ENCODE peak calls at places on chromosome 1, in six cellular contexts. K is A549, R is IMR-90, F is K562, S is GM12878, B is HepG2. V is an unnamed sample.

GRCh38 chr1:64948905-64949833 is 17.2 kb downstream of the JAK1 start:
- DNase-seq in F (no peak), B (no peak), K (no peak), R (no peak), S (no peak), V (no peak)

GRCh38 chr1:199867601-199868000 is 159.9 kb upstream of the NR5A2 start:
- DNase-seq in F (no peak), B (no peak), R (peak; percentile 23), K (no peak), S (no peak), V (no peak)

GRCh38 chr1:168288311-168289052 is 7.8 kb downstream of the TBX19 start:
- DNase-seq in F (no peak), B (no peak), R (peak; percentile 65), S (no peak), K (no peak), V (no peak)

GRCh38 chr1:229342902-229343587 is at the start of gene CCSAP:
- DNase-seq in R (peak; percentile 38), F (peak; percentile 76), B (peak; percentile 19), S (no peak), K (peak; percentile 49), V (peak; percentile 62)

GRCh38 chr1:22290611-22291010 is 147.7 kb upstream of the WNT4 start:
- DNase-seq in F (no peak), R (no peak), B (no peak), S (no peak), K (no peak), V (no peak)

GRCh38 chr1:57550092-57550491 is 126.2 kb upstream of the DAB1 start:
- DNase-seq in R (no peak), S (no peak), K (no peak), B (no peak), F (no peak), V (no peak)

GRCh38 chr1:219587817-219588561 is 24.9 kb downstream of the ZC3H11B start:
- DNase-seq in B (no peak), S (no peak), R (peak; percentile 71), F (no peak), K (no peak), V (no peak)

GRCh38 chr1:19668893-19669292 is 4.2 kb downstream of the HTR6 start:
- DNase-seq in F (no peak), R (no peak), S (no peak), B (no peak), K (no peak), V (no peak)

GRCh38 chr1:1081311-1082238 is 7.5 kb upstream of the RNF223 start:
- DNase-seq in S (no peak), F (no peak), B (no peak), R (no peak), K (no peak), V (no peak)

GRCh38 chr1:41735587-41736290 is 183.0 kb downstream of the HIVEP3 start:
- DNase-seq in S (no peak), B (no peak), K (no peak), F (no peak), R (no peak), V (no peak)

GRCh38 chr1:9275161-9275560 is 17.5 kb upstream of the SPSB1 start:
- DNase-seq in B (no peak), R (peak; percentile 33), F (no peak), S (no peak), K (no peak), V (no peak)

GRCh38 chr1:231720652-231721325 is 94.2 kb downstream of the DISC1 start:
- DNase-seq in F (no peak), K (no peak), R (no peak), S (no peak), B (no peak), V (no peak)

GRCh38 chr1:55868026-55868425 is 652.9 kb upstream of the USP24 start:
- DNase-seq in R (peak; percentile 50), F (no peak), B (peak; percentile 3), K (no peak), S (no peak), V (peak; percentile 42)

GRCh38 chr1:198605426-198605825 is 33.4 kb upstream of the PTPRC start:
- DNase-seq in F (no peak), B (no peak), S (no peak), R (no peak), K (no peak), V (no peak)

GRCh38 chr1:233085566-233085965 is 135.2 kb downstream of the NTPCR start:
- DNase-seq in F (no peak), R (peak; percentile 49), S (no peak), K (no peak), B (no peak), V (no peak)

GRCh38 chr1:169466259-169467230 is 19.2 kb downstream of the SLC19A2 start:
- DNase-seq in S (no peak), K (peak; percentile 11), F (no peak), B (peak; percentile 24), R (peak; percentile 52), V (no peak)

GRCh38 chr1:14138627-14139026 is 438.6 kb downstream of the PRDM2 start:
- DNase-seq in K (no peak), F (no peak), R (no peak), B (no peak), S (no peak), V (no peak)

GRCh38 chr1:17880429-17880828 is 125.3 kb downstream of the ACTL8 start:
- DNase-seq in K (no peak), R (no peak), F (no peak), S (no peak), B (no peak), V (no peak)

GRCh38 chr1:11132571-11133293 is 33.1 kb upstream of the EXOSC10 start:
- DNase-seq in F (no peak), S (no peak), B (no peak), R (no peak), K (no peak), V (no peak)

GRCh38 chr1:173508541-173508940 is 31.4 kb downstream of the PRDX6 start:
- DNase-seq in B (no peak), K (no peak), F (no peak), R (peak; percentile 39), S (no peak), V (no peak)

GRCh38 chr1:21184266-21184665 is 7.6 kb upstream of the EIF4G3 start:
- DNase-seq in S (no peak), B (no peak), R (no peak), F (peak; percentile 1), K (no peak), V (no peak)

GRCh38 chr1:21192284-21192683 is 15.6 kb upstream of the EIF4G3 start:
- DNase-seq in R (no peak), B (no peak), F (no peak), K (no peak), S (no peak), V (no peak)

GRCh38 chr1:21185221-21185731 is 8.6 kb upstream of the EIF4G3 start:
- DNase-seq in S (no peak), K (no peak), R (no peak), F (no peak), B (no peak), V (no peak)

GRCh38 chr1:21189906-21190500 is 13.3 kb upstream of the EIF4G3 start:
- DNase-seq in S (no peak), F (no peak), K (no peak), R (no peak), B (no peak), V (no peak)
- TF ChIP-seq BHLHE40 in S (no peak), F (no peak), K (no peak), R (no peak), B (no peak), V (no peak)

GRCh38 chr1:46364612-46365011 is 24.0 kb downstream of the NSUN4 start:
- DNase-seq in S (no peak), B (no peak), R (peak; percentile 45), K (no peak), F (no peak), V (no peak)
- TF ChIP-seq BHLHE40 in S (no peak), B (no peak), R (no peak), K (no peak), F (no peak), V (no peak)

DNA sequence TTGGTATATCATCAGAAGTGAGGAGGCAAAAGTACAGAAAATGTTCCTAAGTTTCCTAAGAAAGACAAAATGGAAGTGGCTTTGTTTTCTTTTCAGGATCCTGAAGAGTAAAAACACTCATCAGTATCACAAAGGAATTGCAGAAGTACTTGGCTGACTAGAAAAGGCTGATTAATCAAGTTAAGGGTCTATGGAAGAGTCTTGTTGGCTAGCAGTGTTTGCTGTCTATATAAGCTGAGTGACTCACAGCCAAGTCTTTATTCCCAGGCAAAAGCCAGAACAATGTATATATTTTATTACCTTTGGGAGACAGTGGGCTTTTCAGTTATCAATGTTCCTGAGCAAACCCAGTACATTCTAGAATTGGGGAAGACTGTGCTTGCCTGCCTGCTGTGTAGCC is 777.0 kb downstream of the PLA2G4A start:
- DNase-seq in K (no peak), B (no peak), R (no peak), S (no peak), F (no peak), V (no peak)
- TF ChIP-seq BHLHE40 in K (no peak), B (no peak), R (no peak), S (no peak), F (no peak), V (no peak)

DNA sequence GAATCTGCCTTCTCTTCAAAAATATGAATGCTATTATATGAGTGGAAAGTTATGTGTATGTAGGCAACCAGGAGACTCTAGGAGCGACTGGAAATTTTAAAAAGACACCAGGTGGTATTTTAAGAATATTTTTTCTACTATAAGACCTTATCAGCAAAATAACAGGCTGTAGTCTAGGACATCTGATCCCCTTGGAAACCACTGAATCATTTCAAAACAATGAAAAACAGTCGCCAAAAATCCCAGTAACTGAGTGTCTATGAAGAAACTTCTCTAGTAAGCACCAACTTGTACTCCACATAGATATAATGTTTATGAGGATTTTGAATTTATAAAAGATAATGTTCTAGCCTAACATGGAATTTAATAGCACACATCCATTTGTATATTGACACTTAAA is 358.5 kb downstream of the GPATCH2 start:
- DNase-seq in K (no peak), S (no peak), B (no peak), R (peak; percentile 84), F (no peak), V (no peak)
- TF ChIP-seq BHLHE40 in K (no peak), S (no peak), B (no peak), R (no peak), F (no peak), V (no peak)